ENCODE peak calls at places on chromosome 13, in four cellular contexts. F, X, Q and D are unnamed samples.
A peak's percentile ranks its signal among the peaks of the same experiment; 100 is the strongest.

GRCh38 chr13:49516467-49516866 is 20.7 kb downstream of the PHF11 start:
- DNase-seq in F (no peak), Q (no peak), X (no peak), D (no peak)

GRCh38 chr13:28138756-28139470 is 568 bp downstream of the PAN3 start:
- DNase-seq in X (peak; percentile 44), F (peak; percentile 91), Q (peak; percentile 96), D (peak; percentile 81)

GRCh38 chr13:81446441-81446840 is 1105.5 kb upstream of the SPRY2 start:
- DNase-seq in X (no peak), Q (no peak), F (no peak), D (no peak)

GRCh38 chr13:21777813-21778212 is 106.9 kb downstream of the FGF9 start:
- DNase-seq in F (no peak), X (no peak), Q (no peak), D (no peak)

GRCh38 chr13:107210216-107211010 is 642.5 kb upstream of the ARGLU1 start:
- DNase-seq in Q (no peak), X (no peak), F (peak; percentile 20), D (no peak)

GRCh38 chr13:63088226-63088625 is 1672.6 kb upstream of the PCDH20 start:
- DNase-seq in F (peak; percentile 59), X (no peak), Q (no peak), D (no peak)

GRCh38 chr13:49300716-49301589 is 53.2 kb downstream of the CDADC1 start:
- DNase-seq in X (no peak), F (peak; percentile 76), Q (peak; percentile 74), D (peak; percentile 76)

GRCh38 chr13:40652588-40652940 is 13.9 kb downstream of the FOXO1 start:
- DNase-seq in X (no peak), Q (no peak), F (no peak), D (no peak)

GRCh38 chr13:80084086-80084676 is 256.7 kb downstream of the SPRY2 start:
- DNase-seq in F (peak; percentile 93), Q (peak; percentile 88), X (no peak), D (no peak)

GRCh38 chr13:48009298-48009697 is 8.2 kb upstream of the SUCLA2 start:
- DNase-seq in F (peak; percentile 51), X (no peak), Q (peak; percentile 39), D (no peak)

GRCh38 chr13:30493670-30494381 is 28.1 kb upstream of the HMGB1 start:
- DNase-seq in F (no peak), Q (no peak), X (no peak), D (no peak)

GRCh38 chr13:89688908-89689307 is 1658.6 kb upstream of the MIR17HG start:
- DNase-seq in Q (no peak), F (no peak), X (no peak), D (no peak)

GRCh38 chr13:45695198-45695730 is 6.9 kb upstream of the CBY2 start:
- DNase-seq in Q (no peak), F (no peak), X (no peak), D (no peak)

GRCh38 chr13:98657506-98658085 is 80.7 kb upstream of the STK24 start:
- DNase-seq in X (no peak), F (no peak), Q (no peak), D (no peak)

GRCh38 chr13:38053896-38054295 is 184.3 kb upstream of the TRPC4 start:
- DNase-seq in X (no peak), F (no peak), Q (no peak), D (no peak)

GRCh38 chr13:48949566-48950506 is 25.9 kb upstream of the FNDC3A start:
- DNase-seq in X (no peak), F (no peak), Q (no peak), D (no peak)

GRCh38 chr13:46184277-46184699 is 2.3 kb upstream of the LCP1 start:
- DNase-seq in Q (peak; percentile 60), X (peak; percentile 13), F (no peak), D (peak; percentile 66)

GRCh38 chr13:101152184-101152583 is 264.1 kb downstream of the NALCN start:
- DNase-seq in Q (no peak), X (no peak), F (no peak), D (no peak)

GRCh38 chr13:75825599-75825998 is 189.5 kb downstream of the LMO7 start:
- DNase-seq in X (no peak), Q (no peak), F (no peak), D (no peak)

GRCh38 chr13:102392810-102393209 is 9.0 kb downstream of the FGF14 start:
- DNase-seq in F (no peak), Q (no peak), X (no peak), D (no peak)

GRCh38 chr13:77698211-77699058 is 948 bp downstream of the SLAIN1 start:
- DNase-seq in X (no peak), F (no peak), Q (peak; percentile 53), D (peak; percentile 57)

GRCh38 chr13:99766641-99767045 is 204.9 kb downstream of the ZIC5 start:
- DNase-seq in F (no peak), X (peak; percentile 33), Q (peak; percentile 76), D (peak; percentile 61)

DNA sequence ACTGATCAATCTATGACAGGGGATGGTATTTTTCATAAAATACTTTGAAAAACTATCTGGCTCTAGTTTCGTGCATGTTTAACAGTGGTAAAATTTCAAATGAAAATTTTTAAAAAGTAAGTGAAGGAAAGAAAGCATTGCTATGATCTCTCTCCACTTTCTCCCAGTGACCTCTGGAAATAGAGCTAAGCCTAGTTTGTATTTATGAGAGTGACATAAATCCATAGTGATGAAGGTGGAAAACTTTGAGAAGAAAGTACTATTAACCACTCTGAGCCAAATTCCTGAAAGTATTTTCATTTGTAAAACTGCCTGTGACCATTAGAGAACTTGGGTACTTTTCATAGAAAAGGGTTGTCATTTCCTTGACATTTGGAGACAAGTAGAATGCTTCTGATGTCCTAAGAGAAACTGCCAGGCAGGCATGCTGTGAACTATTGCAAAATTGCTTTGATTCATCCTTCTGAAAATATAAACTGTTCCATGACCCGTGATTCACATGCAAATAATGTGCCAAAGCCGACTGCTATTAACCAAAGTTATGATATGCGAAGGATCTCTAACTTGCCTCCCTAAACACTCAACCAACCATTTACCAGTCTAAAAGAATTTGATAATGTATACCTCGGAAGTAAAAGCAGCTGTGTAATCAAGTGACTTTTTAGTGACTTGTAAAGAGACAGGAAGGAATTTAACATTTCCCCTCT is 133.2 kb downstream of the VWA8 start:
- DNase-seq in F (peak; percentile 94), X (no peak), Q (no peak), D (no peak)
- H3K56ac ChIP-seq in F (no peak overlapping the region), X (no peak overlapping the region), Q (no peak overlapping the region), D (no peak overlapping the region)

DNA sequence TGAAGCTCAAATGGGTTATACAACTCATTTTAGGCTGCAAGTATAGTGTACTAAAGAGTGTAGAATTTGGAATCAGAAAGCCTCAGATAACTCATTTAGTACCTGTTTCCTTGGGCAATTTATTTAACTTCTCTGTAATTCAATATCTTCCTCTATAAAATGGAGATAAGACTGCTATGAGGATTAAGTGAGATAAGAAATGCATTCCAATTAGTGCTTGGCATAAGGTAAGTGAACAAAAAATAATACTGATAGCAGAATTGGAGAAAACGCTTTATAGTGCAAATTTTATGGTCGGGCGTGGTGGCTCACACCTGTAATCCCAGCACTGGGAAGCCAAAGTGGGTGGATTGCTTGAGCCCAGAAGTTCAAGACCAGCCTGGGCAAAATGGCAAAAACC is 25.0 kb downstream of the DACH1 start:
- DNase-seq in X (no peak), Q (no peak), F (no peak), D (no peak)
- H3K56ac ChIP-seq in X (no peak overlapping the region), Q (no peak overlapping the region), F (no peak overlapping the region), D (no peak overlapping the region)

DNA sequence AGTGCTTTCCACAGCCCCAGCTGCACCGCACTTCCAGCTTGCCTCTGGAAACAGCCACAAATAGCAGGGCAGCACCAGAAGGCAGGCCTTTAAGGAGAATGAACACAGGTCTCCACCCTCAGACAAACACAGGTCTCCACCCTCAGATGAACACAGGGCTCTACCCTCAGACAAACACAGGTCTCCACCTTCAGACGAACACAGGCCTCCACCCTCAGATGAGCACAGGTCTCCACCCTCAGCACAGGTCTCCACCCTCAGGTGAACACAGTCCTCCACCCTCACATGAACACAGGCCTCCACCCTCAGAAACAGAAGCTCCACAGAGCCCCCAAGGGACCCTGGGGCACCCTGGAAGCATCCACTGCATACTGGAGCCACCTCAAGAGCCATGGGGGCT is 51.8 kb downstream of the C1QTNF9 start:
- DNase-seq in Q (no peak), F (no peak), X (no peak), D (no peak)
- H3K56ac ChIP-seq in Q (no peak overlapping the region), F (no peak overlapping the region), X (no peak overlapping the region), D (no peak overlapping the region)

GRCh38 chr13:20685042-20685441 is 18.5 kb upstream of the IL17D start:
- DNase-seq in Q (no peak), F (no peak), X (no peak), D (no peak)
- H3K56ac ChIP-seq in Q (no peak overlapping the region), F (no peak overlapping the region), X (no peak overlapping the region), D (no peak overlapping the region)

GRCh38 chr13:96033220-96034015 is 19.8 kb downstream of the UGGT2 start:
- DNase-seq in X (no peak), Q (no peak), F (no peak), D (no peak)

GRCh38 chr13:96032717-96033116 is 20.5 kb downstream of the UGGT2 start:
- DNase-seq in F (no peak), Q (no peak), X (no peak), D (no peak)

GRCh38 chr13:96029002-96029401 is 24.2 kb downstream of the UGGT2 start:
- DNase-seq in Q (no peak), X (no peak), F (no peak), D (no peak)

GRCh38 chr13:96036515-96036914 is 16.7 kb downstream of the UGGT2 start:
- DNase-seq in Q (no peak), X (no peak), F (no peak), D (no peak)

GRCh38 chr13:96034662-96035061 is 18.5 kb downstream of the UGGT2 start:
- DNase-seq in X (no peak), F (no peak), Q (no peak), D (no peak)
- H3K56ac ChIP-seq in X (no peak overlapping the region), F (no peak overlapping the region), Q (no peak overlapping the region), D (no peak overlapping the region)

GRCh38 chr13:59266478-59267063 is 897.2 kb downstream of the DIAPH3 start:
- DNase-seq in X (no peak), F (no peak), Q (no peak), D (no peak)
- H3K56ac ChIP-seq in X (no peak overlapping the region), F (no peak overlapping the region), Q (no peak overlapping the region), D (no peak overlapping the region)